ENCODE peak calls at places on chromosomes 6 and 20, in six cellular contexts. One of them, this sample, is unnamed.

GRCh38 chr6:108497883-108498282 is 62.8 kb upstream of the FOXO3 start:
- DNase-seq in effector CD8-positive, alpha-beta T cell: no peak
- DNase-seq in iris pigment epithelial cell: peak; percentile 63
- DNase-seq in NCI-H2171: peak; percentile 13
- DNase-seq in choroid plexus epithelial cell: peak; percentile 80
- DNase-seq in activated CD8-positive, alpha-beta memory T cell treated with anti-CD3 and anti-CD28 coated beads for 48 hours: no peak
- DNase-seq in this sample: peak; percentile 57

GRCh38 chr20:31522756-31523155 is 8.5 kb downstream of the HM13 start:
- DNase-seq in NCI-H2171: no peak
- DNase-seq in effector CD8-positive, alpha-beta T cell: no peak
- DNase-seq in iris pigment epithelial cell: no peak
- DNase-seq in choroid plexus epithelial cell: no peak
- DNase-seq in activated CD8-positive, alpha-beta memory T cell treated with anti-CD3 and anti-CD28 coated beads for 48 hours: no peak
- DNase-seq in this sample: no peak

GRCh38 chr6:106574729-106575458 is 54.4 kb downstream of the RTN4IP1 start:
- DNase-seq in activated CD8-positive, alpha-beta memory T cell treated with anti-CD3 and anti-CD28 coated beads for 48 hours: no peak
- DNase-seq in NCI-H2171: no peak
- DNase-seq in iris pigment epithelial cell: peak; percentile 67
- DNase-seq in choroid plexus epithelial cell: peak; percentile 42
- DNase-seq in effector CD8-positive, alpha-beta T cell: no peak
- DNase-seq in this sample: peak; percentile 80

GRCh38 chr20:24584078-24584477 is 114.6 kb downstream of the SYNDIG1 start:
- DNase-seq in iris pigment epithelial cell: no peak
- DNase-seq in choroid plexus epithelial cell: no peak
- DNase-seq in effector CD8-positive, alpha-beta T cell: no peak
- DNase-seq in activated CD8-positive, alpha-beta memory T cell treated with anti-CD3 and anti-CD28 coated beads for 48 hours: no peak
- DNase-seq in NCI-H2171: no peak
- DNase-seq in this sample: no peak

GRCh38 chr6:69337301-69337700 is 459.5 kb downstream of the LMBRD1 start:
- DNase-seq in NCI-H2171: no peak
- DNase-seq in effector CD8-positive, alpha-beta T cell: no peak
- DNase-seq in activated CD8-positive, alpha-beta memory T cell treated with anti-CD3 and anti-CD28 coated beads for 48 hours: no peak
- DNase-seq in choroid plexus epithelial cell: no peak
- DNase-seq in iris pigment epithelial cell: no peak
- DNase-seq in this sample: no peak

GRCh38 chr6:120405947-120406346 is 928.3 kb downstream of the TBC1D32 start:
- DNase-seq in NCI-H2171: no peak
- DNase-seq in choroid plexus epithelial cell: no peak
- DNase-seq in activated CD8-positive, alpha-beta memory T cell treated with anti-CD3 and anti-CD28 coated beads for 48 hours: no peak
- DNase-seq in effector CD8-positive, alpha-beta T cell: no peak
- DNase-seq in iris pigment epithelial cell: no peak
- DNase-seq in this sample: no peak

GRCh38 chr6:157263881-157264397 is 59.4 kb downstream of the TMEM242 start:
- DNase-seq in NCI-H2171: no peak
- DNase-seq in activated CD8-positive, alpha-beta memory T cell treated with anti-CD3 and anti-CD28 coated beads for 48 hours: no peak
- DNase-seq in effector CD8-positive, alpha-beta T cell: no peak
- DNase-seq in iris pigment epithelial cell: no peak
- DNase-seq in choroid plexus epithelial cell: no peak
- DNase-seq in this sample: no peak

GRCh38 chr6:3053231-3053508 is 15.1 kb upstream of the RIPK1 start:
- DNase-seq in effector CD8-positive, alpha-beta T cell: no peak
- DNase-seq in choroid plexus epithelial cell: no peak
- DNase-seq in activated CD8-positive, alpha-beta memory T cell treated with anti-CD3 and anti-CD28 coated beads for 48 hours: no peak
- DNase-seq in NCI-H2171: no peak
- DNase-seq in iris pigment epithelial cell: no peak
- DNase-seq in this sample: no peak

GRCh38 chr20:62459488-62459887 is 16.3 kb downstream of the GATA5 start:
- DNase-seq in NCI-H2171: no peak
- DNase-seq in choroid plexus epithelial cell: no peak
- DNase-seq in effector CD8-positive, alpha-beta T cell: no peak
- DNase-seq in activated CD8-positive, alpha-beta memory T cell treated with anti-CD3 and anti-CD28 coated beads for 48 hours: no peak
- DNase-seq in iris pigment epithelial cell: no peak
- DNase-seq in this sample: no peak

GRCh38 chr20:31721408-31722332 is 998 bp downstream of the BCL2L1 start:
- DNase-seq in NCI-H2171: no peak
- DNase-seq in effector CD8-positive, alpha-beta T cell: no peak
- DNase-seq in activated CD8-positive, alpha-beta memory T cell treated with anti-CD3 and anti-CD28 coated beads for 48 hours: no peak
- DNase-seq in iris pigment epithelial cell: no peak
- DNase-seq in choroid plexus epithelial cell: no peak
- DNase-seq in this sample: no peak

GRCh38 chr6:51854876-51855275 is 232.5 kb downstream of the PKHD1 start:
- DNase-seq in iris pigment epithelial cell: no peak
- DNase-seq in NCI-H2171: no peak
- DNase-seq in activated CD8-positive, alpha-beta memory T cell treated with anti-CD3 and anti-CD28 coated beads for 48 hours: no peak
- DNase-seq in effector CD8-positive, alpha-beta T cell: no peak
- DNase-seq in choroid plexus epithelial cell: no peak
- DNase-seq in this sample: no peak

GRCh38 chr6:144214622-144215401 is 64.5 kb downstream of the STX11 start:
- DNase-seq in activated CD8-positive, alpha-beta memory T cell treated with anti-CD3 and anti-CD28 coated beads for 48 hours: peak; percentile 5
- DNase-seq in effector CD8-positive, alpha-beta T cell: no peak
- DNase-seq in NCI-H2171: no peak
- DNase-seq in iris pigment epithelial cell: no peak
- DNase-seq in choroid plexus epithelial cell: no peak
- DNase-seq in this sample: no peak

GRCh38 chr6:148037496-148037895 is 305.1 kb upstream of the SASH1 start:
- DNase-seq in choroid plexus epithelial cell: no peak
- DNase-seq in effector CD8-positive, alpha-beta T cell: no peak
- DNase-seq in NCI-H2171: no peak
- DNase-seq in activated CD8-positive, alpha-beta memory T cell treated with anti-CD3 and anti-CD28 coated beads for 48 hours: no peak
- DNase-seq in iris pigment epithelial cell: peak; percentile 44
- DNase-seq in this sample: peak; percentile 32

GRCh38 chr6:111477481-111477938 is 5.5 kb downstream of the REV3L start:
- DNase-seq in effector CD8-positive, alpha-beta T cell: no peak
- DNase-seq in iris pigment epithelial cell: no peak
- DNase-seq in activated CD8-positive, alpha-beta memory T cell treated with anti-CD3 and anti-CD28 coated beads for 48 hours: no peak
- DNase-seq in NCI-H2171: no peak
- DNase-seq in choroid plexus epithelial cell: peak; percentile 24
- DNase-seq in this sample: no peak

This sample was measured in ELR.